ENCODE peak calls at places on chromosome 4, in six cellular contexts. One of them, this sample, is unnamed.

GRCh38 chr4:115154826-115155225 is 41.4 kb upstream of the NDST4 start:
- DNase-seq in GM19239: no peak
- DNase-seq in activated CD4-positive, alpha-beta T cell treated with anti-CD3 and anti-CD28 coated beads, Interleukin-2, amount 50 U/mL, for 48 hours: no peak
- DNase-seq in NCI-H2081: peak; percentile 4
- DNase-seq in T-helper 9 cell: no peak
- DNase-seq in fibroblast of the aortic adventitia: no peak
- DNase-seq in this sample: no peak

GRCh38 chr4:110134269-110134889 is 64.0 kb downstream of the ELOVL6 start:
- DNase-seq in GM19239: no peak
- DNase-seq in activated CD4-positive, alpha-beta T cell treated with anti-CD3 and anti-CD28 coated beads, Interleukin-2, amount 50 U/mL, for 48 hours: no peak
- DNase-seq in NCI-H2081: no peak
- DNase-seq in T-helper 9 cell: no peak
- DNase-seq in fibroblast of the aortic adventitia: no peak
- DNase-seq in this sample: no peak

GRCh38 chr4:168574581-168575295 is 77.9 kb downstream of the PALLD start:
- DNase-seq in GM19239: no peak
- DNase-seq in activated CD4-positive, alpha-beta T cell treated with anti-CD3 and anti-CD28 coated beads, Interleukin-2, amount 50 U/mL, for 48 hours: no peak
- DNase-seq in NCI-H2081: no peak
- DNase-seq in T-helper 9 cell: no peak
- DNase-seq in fibroblast of the aortic adventitia: peak; percentile 56
- DNase-seq in this sample: no peak

GRCh38 chr4:152962160-152962559 is 26.0 kb downstream of the FHDC1 start:
- DNase-seq in GM19239: no peak
- DNase-seq in activated CD4-positive, alpha-beta T cell treated with anti-CD3 and anti-CD28 coated beads, Interleukin-2, amount 50 U/mL, for 48 hours: no peak
- DNase-seq in NCI-H2081: no peak
- DNase-seq in T-helper 9 cell: no peak
- DNase-seq in fibroblast of the aortic adventitia: no peak
- DNase-seq in this sample: no peak

GRCh38 chr4:126470862-126471261 is 1156.1 kb downstream of the FAT4 start:
- DNase-seq in GM19239: no peak
- DNase-seq in activated CD4-positive, alpha-beta T cell treated with anti-CD3 and anti-CD28 coated beads, Interleukin-2, amount 50 U/mL, for 48 hours: no peak
- DNase-seq in NCI-H2081: no peak
- DNase-seq in T-helper 9 cell: no peak
- DNase-seq in fibroblast of the aortic adventitia: no peak
- DNase-seq in this sample: no peak

GRCh38 chr4:83440148-83440814 is 15.3 kb downstream of the HELQ start:
- DNase-seq in GM19239: no peak
- DNase-seq in activated CD4-positive, alpha-beta T cell treated with anti-CD3 and anti-CD28 coated beads, Interleukin-2, amount 50 U/mL, for 48 hours: no peak
- DNase-seq in NCI-H2081: no peak
- DNase-seq in T-helper 9 cell: no peak
- DNase-seq in fibroblast of the aortic adventitia: no peak
- DNase-seq in this sample: no peak

GRCh38 chr4:52751349-52751911 is at the start of gene ERVMER34-1:
- DNase-seq in GM19239: no peak
- DNase-seq in activated CD4-positive, alpha-beta T cell treated with anti-CD3 and anti-CD28 coated beads, Interleukin-2, amount 50 U/mL, for 48 hours: peak; percentile 21
- DNase-seq in NCI-H2081: no peak
- DNase-seq in T-helper 9 cell: no peak
- DNase-seq in fibroblast of the aortic adventitia: peak; percentile 7
- DNase-seq in this sample: peak; percentile 15

GRCh38 chr4:7894098-7894676 is 45.5 kb downstream of the AFAP1 start:
- DNase-seq in GM19239: no peak
- DNase-seq in activated CD4-positive, alpha-beta T cell treated with anti-CD3 and anti-CD28 coated beads, Interleukin-2, amount 50 U/mL, for 48 hours: no peak
- DNase-seq in NCI-H2081: no peak
- DNase-seq in T-helper 9 cell: no peak
- DNase-seq in fibroblast of the aortic adventitia: no peak
- DNase-seq in this sample: no peak

GRCh38 chr4:85399270-85399669 is 75.7 kb upstream of the ARHGAP24 start:
- DNase-seq in GM19239: no peak
- DNase-seq in activated CD4-positive, alpha-beta T cell treated with anti-CD3 and anti-CD28 coated beads, Interleukin-2, amount 50 U/mL, for 48 hours: no peak
- DNase-seq in NCI-H2081: no peak
- DNase-seq in T-helper 9 cell: no peak
- DNase-seq in fibroblast of the aortic adventitia: no peak
- DNase-seq in this sample: no peak

GRCh38 chr4:48380583-48381167 is 39.3 kb downstream of the SLAIN2 start:
- DNase-seq in GM19239: no peak
- DNase-seq in activated CD4-positive, alpha-beta T cell treated with anti-CD3 and anti-CD28 coated beads, Interleukin-2, amount 50 U/mL, for 48 hours: no peak
- DNase-seq in NCI-H2081: no peak
- DNase-seq in T-helper 9 cell: no peak
- DNase-seq in fibroblast of the aortic adventitia: no peak
- DNase-seq in this sample: no peak

GRCh38 chr4:181418491-181418890 is 824.7 kb upstream of the TENM3 start:
- DNase-seq in GM19239: no peak
- DNase-seq in activated CD4-positive, alpha-beta T cell treated with anti-CD3 and anti-CD28 coated beads, Interleukin-2, amount 50 U/mL, for 48 hours: no peak
- DNase-seq in NCI-H2081: no peak
- DNase-seq in T-helper 9 cell: no peak
- DNase-seq in fibroblast of the aortic adventitia: no peak
- DNase-seq in this sample: no peak

GRCh38 chr4:39698424-39699009 is 581 bp downstream of the UBE2K start:
- DNase-seq in GM19239: no peak
- DNase-seq in activated CD4-positive, alpha-beta T cell treated with anti-CD3 and anti-CD28 coated beads, Interleukin-2, amount 50 U/mL, for 48 hours: peak; percentile 59
- DNase-seq in NCI-H2081: peak; percentile 52
- DNase-seq in T-helper 9 cell: no peak
- DNase-seq in fibroblast of the aortic adventitia: peak; percentile 22
- DNase-seq in this sample: no peak

GRCh38 chr4:99159699-99160098 is 15.6 kb upstream of the ADH4 start:
- DNase-seq in GM19239: no peak
- DNase-seq in activated CD4-positive, alpha-beta T cell treated with anti-CD3 and anti-CD28 coated beads, Interleukin-2, amount 50 U/mL, for 48 hours: no peak
- DNase-seq in NCI-H2081: no peak
- DNase-seq in T-helper 9 cell: no peak
- DNase-seq in fibroblast of the aortic adventitia: peak; percentile 23
- DNase-seq in this sample: no peak

GRCh38 chr4:10611673-10612072 is 72.9 kb downstream of the CLNK start:
- DNase-seq in GM19239: no peak
- DNase-seq in activated CD4-positive, alpha-beta T cell treated with anti-CD3 and anti-CD28 coated beads, Interleukin-2, amount 50 U/mL, for 48 hours: no peak
- DNase-seq in NCI-H2081: no peak
- DNase-seq in T-helper 9 cell: no peak
- DNase-seq in fibroblast of the aortic adventitia: peak; percentile 86
- DNase-seq in this sample: peak; percentile 40

GRCh38 chr4:148017801-148018200 is 285.9 kb downstream of the ARHGAP10 start:
- DNase-seq in GM19239: no peak
- DNase-seq in activated CD4-positive, alpha-beta T cell treated with anti-CD3 and anti-CD28 coated beads, Interleukin-2, amount 50 U/mL, for 48 hours: no peak
- DNase-seq in NCI-H2081: no peak
- DNase-seq in T-helper 9 cell: no peak
- DNase-seq in fibroblast of the aortic adventitia: peak; percentile 80
- DNase-seq in this sample: no peak

GRCh38 chr4:162984621-162985020 is 182.1 kb downstream of the NAF1 start:
- DNase-seq in GM19239: no peak
- DNase-seq in activated CD4-positive, alpha-beta T cell treated with anti-CD3 and anti-CD28 coated beads, Interleukin-2, amount 50 U/mL, for 48 hours: no peak
- DNase-seq in NCI-H2081: no peak
- DNase-seq in T-helper 9 cell: no peak
- DNase-seq in fibroblast of the aortic adventitia: no peak
- DNase-seq in this sample: no peak

GRCh38 chr4:114163051-114163450 is 183.6 kb upstream of the ARSJ start:
- DNase-seq in GM19239: no peak
- DNase-seq in activated CD4-positive, alpha-beta T cell treated with anti-CD3 and anti-CD28 coated beads, Interleukin-2, amount 50 U/mL, for 48 hours: no peak
- DNase-seq in NCI-H2081: no peak
- DNase-seq in T-helper 9 cell: no peak
- DNase-seq in fibroblast of the aortic adventitia: no peak
- DNase-seq in this sample: no peak

GRCh38 chr4:105473340-105474109 is at the start of gene PPA2:
- DNase-seq in GM19239: peak; percentile 67
- DNase-seq in activated CD4-positive, alpha-beta T cell treated with anti-CD3 and anti-CD28 coated beads, Interleukin-2, amount 50 U/mL, for 48 hours: peak; percentile 88
- DNase-seq in NCI-H2081: peak; percentile 68
- DNase-seq in T-helper 9 cell: peak; percentile 60
- DNase-seq in fibroblast of the aortic adventitia: peak; percentile 88
- DNase-seq in this sample: peak; percentile 67

GRCh38 chr4:177573487-177573886 is 131.2 kb upstream of the AGA start:
- DNase-seq in GM19239: no peak
- DNase-seq in activated CD4-positive, alpha-beta T cell treated with anti-CD3 and anti-CD28 coated beads, Interleukin-2, amount 50 U/mL, for 48 hours: no peak
- DNase-seq in NCI-H2081: no peak
- DNase-seq in T-helper 9 cell: no peak
- DNase-seq in fibroblast of the aortic adventitia: peak; percentile 65
- DNase-seq in this sample: no peak

GRCh38 chr4:65482410-65482809 is 187.9 kb downstream of the EPHA5 start:
- DNase-seq in GM19239: no peak
- DNase-seq in activated CD4-positive, alpha-beta T cell treated with anti-CD3 and anti-CD28 coated beads, Interleukin-2, amount 50 U/mL, for 48 hours: no peak
- DNase-seq in NCI-H2081: no peak
- DNase-seq in T-helper 9 cell: no peak
- DNase-seq in fibroblast of the aortic adventitia: peak; percentile 48
- DNase-seq in this sample: no peak

GRCh38 chr4:122012735-122013134 is 60.9 kb upstream of the TRPC3 start:
- DNase-seq in GM19239: no peak
- DNase-seq in activated CD4-positive, alpha-beta T cell treated with anti-CD3 and anti-CD28 coated beads, Interleukin-2, amount 50 U/mL, for 48 hours: no peak
- DNase-seq in NCI-H2081: no peak
- DNase-seq in T-helper 9 cell: no peak
- DNase-seq in fibroblast of the aortic adventitia: peak; percentile 67
- DNase-seq in this sample: no peak

GRCh38 chr4:69782651-69783310 is 22.4 kb upstream of the SULT1B1 start:
- DNase-seq in GM19239: no peak
- DNase-seq in activated CD4-positive, alpha-beta T cell treated with anti-CD3 and anti-CD28 coated beads, Interleukin-2, amount 50 U/mL, for 48 hours: no peak
- DNase-seq in NCI-H2081: no peak
- DNase-seq in T-helper 9 cell: no peak
- DNase-seq in fibroblast of the aortic adventitia: no peak
- DNase-seq in this sample: no peak

GRCh38 chr4:151540728-151541437 is 131.9 kb downstream of the FHIP1A start:
- DNase-seq in GM19239: no peak
- DNase-seq in activated CD4-positive, alpha-beta T cell treated with anti-CD3 and anti-CD28 coated beads, Interleukin-2, amount 50 U/mL, for 48 hours: no peak
- DNase-seq in NCI-H2081: peak; percentile 1
- DNase-seq in T-helper 9 cell: no peak
- DNase-seq in fibroblast of the aortic adventitia: peak; percentile 92
- DNase-seq in this sample: no peak

GRCh38 chr4:121448231-121448630 is 67.4 kb upstream of the QRFPR start:
- DNase-seq in GM19239: no peak
- DNase-seq in activated CD4-positive, alpha-beta T cell treated with anti-CD3 and anti-CD28 coated beads, Interleukin-2, amount 50 U/mL, for 48 hours: no peak
- DNase-seq in NCI-H2081: no peak
- DNase-seq in T-helper 9 cell: no peak
- DNase-seq in fibroblast of the aortic adventitia: no peak
- DNase-seq in this sample: no peak